ENCODE peak calls at places on chromosome 4, in five cellular contexts. W, J, K, G and B are unnamed samples.

GRCh38 chr4:155478336-155478825 is 101.6 kb upstream of the MAP9 start:
- DNase-seq in W (no peak), J (peak), K (no peak), G (no peak), B (no peak)

GRCh38 chr4:55424791-55425190 is 29.0 kb downstream of the TMEM165 start:
- DNase-seq in W (no peak), J (peak), K (no peak), G (no peak), B (no peak)

GRCh38 chr4:15729910-15730533 is 27.2 kb downstream of the BST1 start:
- DNase-seq in W (no peak), J (peak), K (no peak), G (peak), B (peak)

GRCh38 chr4:175371091-175371490 is 441.0 kb downstream of the GPM6A start:
- DNase-seq in W (no peak), J (no peak), K (no peak), G (no peak), B (no peak)

GRCh38 chr4:190019023-190019858 is 7.8 kb downstream of the FRG2 start:
- DNase-seq in W (no peak), J (no peak), K (no peak), G (no peak), B (no peak)

GRCh38 chr4:85761803-85762202 is 286.9 kb downstream of the ARHGAP24 start:
- DNase-seq in W (peak), J (peak), K (no peak), G (no peak), B (no peak)

GRCh38 chr4:46730075-46730474 is 179.0 kb downstream of the COX7B2 start:
- DNase-seq in W (no peak), J (no peak), K (no peak), G (no peak), B (no peak)

GRCh38 chr4:10529891-10530786 is 72.9 kb upstream of the ZNF518B start:
- DNase-seq in W (no peak), J (no peak), K (no peak), G (no peak), B (no peak)

GRCh38 chr4:25351777-25352421 is 25.2 kb upstream of the ANAPC4 start:
- DNase-seq in W (no peak), J (peak), K (no peak), G (no peak), B (no peak)

GRCh38 chr4:37999000-37999745 is 39.0 kb downstream of the PTTG2 start:
- DNase-seq in W (no peak), J (no peak), K (no peak), G (no peak), B (no peak)

GRCh38 chr4:667545-667925 is 6.5 kb downstream of the ATP5ME start:
- DNase-seq in W (peak), J (no peak), K (no peak), G (no peak), B (no peak)

GRCh38 chr4:78369691-78370090 is 181.9 kb upstream of the ANXA3 start:
- DNase-seq in W (no peak), J (peak), K (no peak), G (no peak), B (no peak)

GRCh38 chr4:30103455-30103854 is 616.7 kb upstream of the PCDH7 start:
- DNase-seq in W (no peak), J (no peak), K (no peak), G (no peak), B (no peak)

GRCh38 chr4:83125738-83126141 is 11.2 kb upstream of the PLAC8 start:
- DNase-seq in W (no peak), J (no peak), K (no peak), G (no peak), B (no peak)

GRCh38 chr4:80215449-80216052 is 18.2 kb downstream of the PRDM8 start:
- DNase-seq in W (no peak), J (peak), K (no peak), G (no peak), B (no peak)

GRCh38 chr4:149690726-149691125 is 124.9 kb downstream of the IQCM start:
- DNase-seq in W (no peak), J (no peak), K (no peak), G (no peak), B (no peak)

GRCh38 chr4:8725071-8725841 is 132.7 kb downstream of the CPZ start:
- DNase-seq in W (peak), J (no peak), K (peak), G (no peak), B (no peak)

GRCh38 chr4:143382539-143382938 is 45.9 kb downstream of the GAB1 start:
- DNase-seq in W (no peak), J (no peak), K (no peak), G (no peak), B (no peak)

GRCh38 chr4:183960021-183960420 is 54.9 kb downstream of the STOX2 start:
- DNase-seq in W (no peak), J (peak), K (no peak), G (peak), B (no peak)

GRCh38 chr4:69730002-69730401 is 30.4 kb downstream of the SULT1B1 start:
- DNase-seq in W (no peak), J (no peak), K (no peak), G (no peak), B (no peak)

GRCh38 chr4:41262198-41262597 is 5.5 kb downstream of the UCHL1 start:
- DNase-seq in W (no peak), J (no peak), K (no peak), G (no peak), B (no peak)

GRCh38 chr4:80361329-80361900 is 25.9 kb downstream of the CFAP299 start:
- DNase-seq in W (no peak), J (peak), K (no peak), G (peak), B (peak)

GRCh38 chr4:60847614-60848013 is 352.5 kb upstream of the ADGRL3 start:
- DNase-seq in W (no peak), J (no peak), K (no peak), G (no peak), B (no peak)

GRCh38 chr4:158090323-158090722 is 82.5 kb downstream of the GASK1B start:
- DNase-seq in W (no peak), J (peak), K (no peak), G (no peak), B (no peak)

GRCh38 chr4:2217726-2218125 is 24.2 kb downstream of the HAUS3 start:
- DNase-seq in W (no peak), J (peak), K (no peak), G (no peak), B (no peak)

GRCh38 chr4:101307901-101308300 is 39.4 kb downstream of the PPP3CA start:
- DNase-seq in W (no peak), J (no peak), K (no peak), G (no peak), B (no peak)

GRCh38 chr4:178814908-178815307 is 1372.7 kb upstream of the AGA start:
- DNase-seq in W (no peak), J (no peak), K (no peak), G (peak), B (no peak)

GRCh38 chr4:6463311-6464289 is 8.8 kb downstream of the PPP2R2C start:
- DNase-seq in W (no peak), J (no peak), K (peak), G (no peak), B (no peak)

GRCh38 chr4:69054578-69055200 is 41.6 kb upstream of the UGT2B7 start:
- DNase-seq in W (no peak), J (peak), K (no peak), G (peak), B (peak)

GRCh38 chr4:6362896-6363295 is 93.2 kb downstream of the WFS1 start:
- DNase-seq in W (no peak), J (peak), K (no peak), G (no peak), B (no peak)

GRCh38 chr4:48693856-48694574 is 86.1 kb downstream of the FRYL start:
- DNase-seq in W (no peak), J (no peak), K (no peak), G (no peak), B (no peak)

GRCh38 chr4:17055788-17056187 is 157.3 kb upstream of the LDB2 start:
- DNase-seq in W (no peak), J (peak), K (no peak), G (no peak), B (no peak)

GRCh38 chr4:140309124-140309870 is 64.1 kb upstream of the SCOC start:
- DNase-seq in W (no peak), J (peak), K (no peak), G (peak), B (no peak)

GRCh38 chr4:184649026-184649970 is at the start of the genes CASP3 and PRIMPOL:
- DNase-seq in W (peak), J (peak), K (peak), G (peak), B (peak)

GRCh38 chr4:139007640-139008039 is 7.9 kb upstream of the NOCT start:
- DNase-seq in W (no peak), J (no peak), K (no peak), G (no peak), B (no peak)

GRCh38 chr4:7868430-7868775 is 71.3 kb downstream of the AFAP1 start:
- DNase-seq in W (no peak), J (no peak), K (no peak), G (no peak), B (no peak)

GRCh38 chr4:158238574-158238973 is 28.3 kb downstream of the TMEM144 start:
- DNase-seq in W (no peak), J (no peak), K (no peak), G (no peak), B (no peak)

GRCh38 chr4:68257719-68258118 is 12.2 kb upstream of the TMPRSS11B start:
- DNase-seq in W (no peak), J (no peak), K (no peak), G (no peak), B (no peak)

GRCh38 chr4:125719987-125720386 is 405.2 kb downstream of the FAT4 start:
- DNase-seq in W (no peak), J (no peak), K (no peak), G (peak), B (peak)

DNA sequence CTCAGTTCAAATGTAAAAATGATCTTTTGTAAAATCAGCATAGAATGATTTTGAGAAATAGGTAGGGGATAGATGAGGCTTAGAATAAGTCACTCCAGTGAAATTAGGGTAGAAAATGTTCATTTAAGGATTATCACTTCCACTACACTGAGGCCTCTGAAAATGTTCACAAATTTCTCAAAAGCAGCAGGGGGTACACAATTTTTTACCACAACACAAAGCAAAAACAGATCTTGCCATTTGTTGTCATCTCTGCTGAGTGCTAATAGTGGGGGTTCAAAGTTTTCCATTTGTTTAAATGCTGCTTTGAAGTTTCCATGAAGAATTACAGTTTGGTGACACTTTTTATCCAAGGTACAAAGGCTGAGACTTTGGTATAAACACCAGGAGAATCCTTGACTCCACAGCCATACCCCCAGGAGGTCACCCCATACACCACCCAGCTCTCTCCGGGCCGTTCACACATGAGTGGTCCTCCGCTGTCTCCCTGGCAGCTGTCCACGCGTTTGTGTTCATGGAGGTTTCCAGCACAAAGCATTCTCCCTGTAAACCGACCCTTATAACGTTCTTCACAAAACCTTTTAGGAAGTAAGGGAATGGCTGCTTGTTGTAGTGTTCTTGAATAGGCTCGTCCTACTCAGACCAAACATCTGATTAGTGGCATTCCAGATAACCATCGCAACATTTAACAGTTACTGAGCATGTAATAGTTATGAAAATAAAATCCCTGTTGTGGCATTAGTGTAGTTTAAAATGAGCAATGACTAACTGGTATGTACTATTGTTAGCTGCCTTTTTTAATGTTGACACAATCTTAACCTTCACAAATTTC is 71.0 kb downstream of the PRSS12 start:
- DNase-seq in W (no peak), J (peak), K (no peak), G (no peak), B (no peak)
- H3K4me3 ChIP-seq in W (no peak), J (no peak), K (no peak), G (no peak), B (no peak)

DNA sequence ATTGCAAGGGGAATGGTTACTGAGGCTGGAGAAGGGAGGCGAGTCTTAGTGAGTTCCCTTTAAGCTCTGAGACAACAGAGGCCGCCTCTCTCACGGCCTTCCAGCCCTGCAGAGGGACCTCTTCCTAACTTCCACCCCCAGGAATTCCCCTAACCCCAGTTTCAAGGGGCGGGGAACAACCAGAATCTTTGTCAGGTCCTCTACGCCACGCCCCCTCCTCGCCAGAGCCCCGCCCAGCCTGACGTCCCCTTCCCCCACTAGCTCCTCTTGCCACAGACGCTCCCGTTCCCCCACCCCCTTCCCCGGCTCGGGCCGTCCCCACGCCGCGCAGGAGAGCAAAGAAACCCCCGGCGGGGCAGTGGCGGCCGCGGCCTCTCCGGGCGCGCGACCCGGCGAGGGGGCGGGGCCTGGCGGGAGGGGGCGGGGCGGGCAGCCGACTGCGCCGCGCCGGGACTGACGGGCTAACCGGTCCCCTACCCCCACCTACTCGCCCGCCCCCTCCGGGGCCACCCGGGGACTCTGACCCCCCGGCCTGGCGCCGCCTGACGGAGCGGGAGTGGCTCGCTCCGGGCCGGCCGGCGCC is 12.2 kb upstream of the TMEM156 start:
- DNase-seq in W (peak), J (peak), K (peak), G (peak), B (peak)
- TF ChIP-seq CTCF in W (no peak), J (peak), K (no peak), G (no peak), B (no peak)

DNA sequence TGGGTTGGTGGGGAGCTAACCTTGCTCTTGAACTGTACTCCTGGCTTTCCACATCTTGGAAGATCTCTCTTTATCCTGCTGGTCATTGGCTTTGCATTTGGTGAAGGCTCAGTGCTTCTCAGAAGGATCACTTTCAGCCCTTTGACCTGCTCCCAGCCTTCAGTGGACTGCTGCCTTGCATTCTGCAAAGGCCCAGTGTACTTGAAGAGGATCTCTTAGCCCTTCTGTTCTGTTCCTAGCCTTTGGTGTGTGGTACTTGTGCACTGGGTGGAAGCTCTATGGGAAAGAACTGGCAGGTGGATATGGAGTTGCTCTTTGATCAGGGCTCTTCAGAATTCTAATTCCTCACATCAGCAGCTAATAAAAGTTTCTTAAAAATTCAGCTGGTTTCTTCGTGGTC is 46.5 kb downstream of the FGF2 start:
- DNase-seq in W (no peak), J (no peak), K (no peak), G (peak), B (no peak)
- H3K4me3 ChIP-seq in W (no peak), J (no peak), K (no peak), G (peak), B (no peak)

GRCh38 chr4:112266823-112267222 is 18.9 kb downstream of the TIFA start:
- DNase-seq in W (no peak), J (peak), K (no peak), G (peak), B (no peak)
- TF ChIP-seq CTCF in W (peak), J (peak), K (no peak), G (peak), B (peak)

GRCh38 chr4:109848501-109848900 is 594 bp downstream of the LRIT3 start:
- DNase-seq in W (no peak), J (no peak), K (no peak), G (no peak), B (no peak)

GRCh38 chr4:109850601-109851000 is 2.7 kb downstream of the LRIT3 start:
- DNase-seq in W (no peak), J (no peak), K (no peak), G (no peak), B (no peak)

GRCh38 chr4:109846395-109847098 is 1.4 kb upstream of the LRIT3 start:
- DNase-seq in W (no peak), J (no peak), K (no peak), G (no peak), B (no peak)

DNA sequence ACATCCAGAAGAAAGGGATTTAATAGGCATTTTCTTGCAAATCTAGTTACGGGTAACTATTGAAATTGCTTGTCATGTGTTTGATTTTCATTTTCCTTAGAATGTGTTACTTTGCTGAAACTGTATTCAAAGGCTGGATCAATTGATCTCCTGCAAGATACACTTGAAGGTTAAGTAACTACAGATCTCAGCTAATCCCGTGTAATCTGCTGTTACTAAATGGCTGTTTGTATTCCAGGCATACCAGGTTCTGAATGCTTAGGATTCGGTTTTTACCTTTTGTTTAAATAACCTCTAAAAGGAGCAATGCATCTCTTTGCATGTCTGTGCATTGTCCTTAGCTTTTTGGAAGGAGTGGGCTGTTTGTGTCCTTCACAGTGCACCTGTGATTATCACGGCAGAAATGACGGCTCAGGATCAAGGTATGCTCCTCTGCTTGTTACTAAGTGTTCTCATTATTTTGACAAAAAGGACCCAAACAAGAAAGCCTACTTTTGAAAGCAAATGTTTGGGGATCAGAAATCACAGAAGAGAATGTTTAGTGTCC is at the start of gene LRIT3:
- DNase-seq in W (no peak), J (no peak), K (no peak), G (no peak), B (no peak)
- H3K4me3 ChIP-seq in W (no peak), J (no peak), K (no peak), G (no peak), B (no peak)

GRCh38 chr4:168884251-168885124 is 125.6 kb downstream of the CBR4 start:
- DNase-seq in W (no peak), J (no peak), K (no peak), G (no peak), B (no peak)
- TF ChIP-seq CTCF in W (no peak), J (no peak), K (no peak), G (no peak), B (no peak)